ENCODE peak calls at places on chromosomes 1 and 21, in five cellular contexts. One of them, this sample, is unnamed.

GRCh38 chr1:147515046-147515869 is 26.0 kb upstream of the BCL9 start:
- DNase-seq in GM20000: no peak
- DNase-seq in cardiac fibroblast: peak
- DNase-seq in CD4-positive, alpha-beta T cell: no peak
- DNase-seq in lung: peak
- DNase-seq in this sample: peak

GRCh38 chr1:143665606-143666005 is 306.2 kb downstream of the FAM72C start:
- DNase-seq in GM20000: no peak
- DNase-seq in cardiac fibroblast: no peak
- DNase-seq in CD4-positive, alpha-beta T cell: no peak
- DNase-seq in lung: no peak
- DNase-seq in this sample: no peak

GRCh38 chr21:36656138-36656537 is 42.8 kb upstream of the SIM2 start:
- DNase-seq in GM20000: no peak
- DNase-seq in cardiac fibroblast: no peak
- DNase-seq in CD4-positive, alpha-beta T cell: no peak
- DNase-seq in lung: peak
- DNase-seq in this sample: no peak

GRCh38 chr21:29230541-29231275 is 68.0 kb upstream of the BACH1 start:
- DNase-seq in GM20000: no peak
- DNase-seq in cardiac fibroblast: peak
- DNase-seq in CD4-positive, alpha-beta T cell: no peak
- DNase-seq in lung: no peak
- DNase-seq in this sample: no peak

GRCh38 chr1:209484429-209484828 is 99.1 kb upstream of the CAMK1G start:
- DNase-seq in GM20000: no peak
- DNase-seq in cardiac fibroblast: no peak
- DNase-seq in CD4-positive, alpha-beta T cell: no peak
- DNase-seq in lung: no peak
- DNase-seq in this sample: no peak

GRCh38 chr1:209326876-209327275 is 256.6 kb upstream of the CAMK1G start:
- DNase-seq in GM20000: no peak
- DNase-seq in cardiac fibroblast: no peak
- DNase-seq in CD4-positive, alpha-beta T cell: no peak
- DNase-seq in lung: no peak
- DNase-seq in this sample: no peak

GRCh38 chr1:53288247-53289049 is 39.4 kb downstream of the LRP8 start:
- DNase-seq in GM20000: no peak
- DNase-seq in cardiac fibroblast: no peak
- DNase-seq in CD4-positive, alpha-beta T cell: no peak
- DNase-seq in lung: no peak
- DNase-seq in this sample: no peak

GRCh38 chr21:15293251-15293650 is 228.5 kb upstream of the NRIP1 start:
- DNase-seq in GM20000: no peak
- DNase-seq in cardiac fibroblast: peak
- DNase-seq in CD4-positive, alpha-beta T cell: no peak
- DNase-seq in lung: no peak
- DNase-seq in this sample: no peak

GRCh38 chr1:1923681-1924000 is 4.6 kb upstream of the TMEM52 start:
- DNase-seq in GM20000: no peak
- DNase-seq in cardiac fibroblast: no peak
- DNase-seq in CD4-positive, alpha-beta T cell: no peak
- DNase-seq in lung: no peak
- DNase-seq in this sample: no peak

GRCh38 chr1:62487956-62488355 is 51.1 kb downstream of the USP1 start:
- DNase-seq in GM20000: no peak
- DNase-seq in cardiac fibroblast: no peak
- DNase-seq in CD4-positive, alpha-beta T cell: no peak
- DNase-seq in lung: no peak
- DNase-seq in this sample: no peak

GRCh38 chr1:1069061-1069710 is 4.9 kb downstream of the RNF223 start:
- DNase-seq in GM20000: peak
- DNase-seq in cardiac fibroblast: peak
- DNase-seq in CD4-positive, alpha-beta T cell: peak
- DNase-seq in lung: peak
- DNase-seq in this sample: peak

GRCh38 chr1:158972841-158973240 is 36.9 kb upstream of the IFI16 start:
- DNase-seq in GM20000: no peak
- DNase-seq in cardiac fibroblast: peak
- DNase-seq in CD4-positive, alpha-beta T cell: no peak
- DNase-seq in lung: no peak
- DNase-seq in this sample: peak

GRCh38 chr1:244102051-244102450 is 51.0 kb downstream of the ZBTB18 start:
- DNase-seq in GM20000: no peak
- DNase-seq in cardiac fibroblast: no peak
- DNase-seq in CD4-positive, alpha-beta T cell: no peak
- DNase-seq in lung: no peak
- DNase-seq in this sample: no peak

GRCh38 chr1:18703041-18703621 is 72.5 kb downstream of the PAX7 start:
- DNase-seq in GM20000: no peak
- DNase-seq in cardiac fibroblast: no peak
- DNase-seq in CD4-positive, alpha-beta T cell: no peak
- DNase-seq in lung: no peak
- DNase-seq in this sample: no peak

GRCh38 chr21:42524341-42525227 is 10.9 kb downstream of the SLC37A1 start:
- DNase-seq in GM20000: peak
- DNase-seq in cardiac fibroblast: peak
- DNase-seq in CD4-positive, alpha-beta T cell: peak
- DNase-seq in lung: peak
- DNase-seq in this sample: peak

GRCh38 chr21:31316488-31317169 is 27.4 kb downstream of the TIAM1 start:
- DNase-seq in GM20000: no peak
- DNase-seq in cardiac fibroblast: peak
- DNase-seq in CD4-positive, alpha-beta T cell: no peak
- DNase-seq in lung: no peak
- DNase-seq in this sample: no peak

GRCh38 chr1:229769006-229769405 is 143.0 kb downstream of the URB2 start:
- DNase-seq in GM20000: no peak
- DNase-seq in cardiac fibroblast: no peak
- DNase-seq in CD4-positive, alpha-beta T cell: no peak
- DNase-seq in lung: no peak
- DNase-seq in this sample: no peak

GRCh38 chr1:188778578-188778977 is 1699.1 kb downstream of the BRINP3 start:
- DNase-seq in GM20000: no peak
- DNase-seq in cardiac fibroblast: no peak
- DNase-seq in CD4-positive, alpha-beta T cell: no peak
- DNase-seq in lung: no peak
- DNase-seq in this sample: no peak

GRCh38 chr21:39037807-39038405 is 145.3 kb downstream of the PSMG1 start:
- DNase-seq in GM20000: no peak
- DNase-seq in cardiac fibroblast: no peak
- DNase-seq in CD4-positive, alpha-beta T cell: no peak
- DNase-seq in lung: no peak
- DNase-seq in this sample: peak

DNA sequence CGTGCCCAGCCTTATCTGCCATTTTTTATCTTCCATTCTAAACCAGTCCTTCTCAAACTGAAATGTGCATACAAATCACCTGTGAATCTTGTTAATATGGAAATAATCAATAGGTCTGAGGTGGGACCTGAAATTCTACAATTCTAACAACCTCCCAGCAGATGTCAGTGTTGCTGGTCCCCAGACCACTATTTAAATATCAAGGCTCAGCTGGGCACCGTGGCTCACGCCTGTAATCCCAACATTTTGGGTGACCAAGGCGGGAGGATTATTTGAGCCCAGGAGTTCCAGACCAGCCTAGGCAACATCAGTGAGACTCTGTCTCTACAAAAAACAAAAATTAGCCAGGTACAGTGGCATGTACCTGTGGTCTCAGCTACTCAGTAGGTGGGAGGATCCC is 4.1 kb downstream of the UQCRHL start:
- DNase-seq in GM20000: peak
- DNase-seq in cardiac fibroblast: no peak
- DNase-seq in CD4-positive, alpha-beta T cell: no peak
- DNase-seq in lung: no peak
- DNase-seq in this sample: peak
- TF ChIP-seq CTCF in GM20000: no peak
- TF ChIP-seq CTCF in cardiac fibroblast: peak
- TF ChIP-seq CTCF in CD4-positive, alpha-beta T cell: peak
- TF ChIP-seq CTCF in lung: no peak
- TF ChIP-seq CTCF in this sample: peak

DNA sequence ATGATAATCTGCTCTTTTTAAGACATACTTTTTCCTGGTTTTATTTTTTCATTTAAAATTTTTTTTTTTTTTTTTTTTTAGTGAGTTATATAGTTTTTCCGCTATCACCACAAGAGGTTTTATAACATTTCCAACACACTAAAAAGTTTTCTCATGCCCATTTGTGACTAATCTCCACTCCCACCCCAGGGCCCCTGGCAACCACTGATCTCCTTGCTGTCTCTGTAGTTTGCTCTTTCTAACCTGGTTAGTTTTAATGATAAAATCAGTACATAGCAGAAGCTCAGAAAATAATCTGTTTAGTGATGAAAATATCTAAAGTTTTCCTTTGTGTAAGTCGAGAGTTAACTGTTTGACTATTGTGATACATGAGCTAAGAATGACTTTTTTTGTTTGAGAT is 41.8 kb downstream of the IARS2 start:
- DNase-seq in GM20000: no peak
- DNase-seq in cardiac fibroblast: no peak
- DNase-seq in CD4-positive, alpha-beta T cell: no peak
- DNase-seq in lung: no peak
- DNase-seq in this sample: peak
- TF ChIP-seq CTCF in GM20000: no peak
- TF ChIP-seq CTCF in cardiac fibroblast: no peak
- TF ChIP-seq CTCF in CD4-positive, alpha-beta T cell: no peak
- TF ChIP-seq CTCF in lung: no peak
- TF ChIP-seq CTCF in this sample: no peak

DNA sequence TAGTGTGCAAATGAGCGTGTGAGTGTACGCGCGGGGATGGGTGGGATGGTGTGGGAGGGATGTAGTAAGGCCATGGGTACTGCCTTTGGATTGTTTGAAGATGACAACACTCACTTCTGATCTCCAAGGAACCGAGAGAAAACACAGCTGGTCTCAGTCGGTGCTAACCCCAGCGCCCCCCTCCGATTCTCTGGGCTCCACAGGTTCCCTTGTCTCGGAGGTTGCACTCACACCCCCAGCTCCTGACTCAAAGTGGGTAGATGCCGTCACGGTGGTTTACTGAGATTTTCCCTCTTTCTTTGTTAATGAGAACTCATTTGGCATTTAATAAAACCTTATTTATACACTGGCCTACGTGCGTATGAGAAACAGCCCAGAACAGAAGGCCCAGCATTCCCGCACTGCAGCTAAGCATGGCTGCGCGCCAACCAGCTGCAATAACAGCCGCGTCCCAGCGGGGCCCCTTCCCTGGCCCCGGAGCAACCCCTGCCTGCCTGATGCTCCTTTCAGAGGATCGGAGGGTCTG is 25.8 kb downstream of the ABCA4 start:
- DNase-seq in GM20000: no peak
- DNase-seq in cardiac fibroblast: peak
- DNase-seq in CD4-positive, alpha-beta T cell: no peak
- DNase-seq in lung: no peak
- DNase-seq in this sample: no peak
- TF ChIP-seq CTCF in GM20000: no peak
- TF ChIP-seq CTCF in cardiac fibroblast: no peak
- TF ChIP-seq CTCF in CD4-positive, alpha-beta T cell: no peak
- TF ChIP-seq CTCF in lung: no peak
- TF ChIP-seq CTCF in this sample: no peak

DNA sequence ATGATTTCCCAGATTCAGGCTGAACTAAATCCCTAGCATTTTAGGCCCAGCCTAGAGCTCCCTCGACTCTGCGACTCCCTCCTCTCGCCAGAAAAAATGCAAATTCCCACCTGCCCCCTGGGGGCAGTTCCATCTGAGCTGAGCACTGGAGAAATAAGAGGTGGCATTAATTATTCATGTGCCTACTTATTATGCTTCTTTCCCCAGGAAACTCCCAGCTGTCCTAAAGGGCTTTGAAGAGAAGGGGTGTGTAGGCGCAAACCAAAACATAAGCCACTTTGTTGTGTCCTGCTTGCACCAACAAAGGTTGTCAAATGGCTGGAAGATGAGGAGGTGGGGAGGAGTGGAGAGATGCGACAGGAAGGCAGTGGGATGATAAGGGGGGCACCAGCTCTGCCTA is 41.4 kb upstream of the GOLT1A start:
- DNase-seq in GM20000: no peak
- DNase-seq in cardiac fibroblast: no peak
- DNase-seq in CD4-positive, alpha-beta T cell: no peak
- DNase-seq in lung: no peak
- DNase-seq in this sample: no peak
- TF ChIP-seq CTCF in GM20000: no peak
- TF ChIP-seq CTCF in cardiac fibroblast: no peak
- TF ChIP-seq CTCF in CD4-positive, alpha-beta T cell: no peak
- TF ChIP-seq CTCF in lung: no peak
- TF ChIP-seq CTCF in this sample: no peak

GRCh38 chr1:86419277-86419903 is 4.6 kb upstream of the CLCA2 start:
- DNase-seq in GM20000: peak
- DNase-seq in cardiac fibroblast: peak
- DNase-seq in CD4-positive, alpha-beta T cell: peak
- DNase-seq in lung: peak
- DNase-seq in this sample: peak
- TF ChIP-seq CTCF in GM20000: peak
- TF ChIP-seq CTCF in cardiac fibroblast: peak
- TF ChIP-seq CTCF in CD4-positive, alpha-beta T cell: peak
- TF ChIP-seq CTCF in lung: peak
- TF ChIP-seq CTCF in this sample: peak

DNA sequence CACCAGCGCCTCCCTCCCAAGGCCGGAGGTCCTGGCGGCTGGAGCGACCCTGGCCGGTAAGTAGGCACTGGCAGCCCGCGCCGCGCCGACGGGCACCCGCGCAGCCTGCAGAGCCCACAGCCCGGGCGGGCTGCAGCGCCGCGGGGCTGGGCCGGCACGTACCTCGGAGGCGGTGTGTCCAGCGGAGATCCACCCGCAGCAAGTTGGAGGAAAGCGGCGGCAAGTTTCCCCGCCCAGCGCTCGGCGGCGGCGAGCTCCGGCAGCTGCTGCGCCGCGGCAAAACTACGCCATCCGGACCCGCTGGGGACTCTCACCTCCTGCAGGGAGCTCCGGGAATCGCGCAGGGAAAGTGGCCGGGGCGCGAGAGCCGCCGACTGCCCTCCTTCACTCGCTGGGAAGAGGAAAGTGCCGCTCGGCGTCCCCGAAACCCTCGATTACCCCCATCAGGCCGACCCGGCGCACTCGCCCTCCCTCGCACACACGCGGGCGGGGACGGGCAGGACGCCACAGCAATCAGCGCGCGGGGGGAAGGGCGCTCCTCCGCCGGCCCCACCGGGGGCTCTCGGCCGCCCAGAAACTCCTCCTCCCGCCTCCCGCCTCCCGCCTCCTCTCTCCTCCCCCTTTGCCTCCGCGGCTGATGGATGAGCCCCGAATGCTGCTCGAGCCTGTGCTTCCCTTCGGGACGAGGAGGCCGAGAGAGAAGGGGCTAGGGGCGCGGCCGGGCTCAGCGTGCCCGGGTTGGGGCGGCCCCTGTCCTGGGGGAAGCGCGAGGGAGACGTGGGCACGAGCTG is at the start of gene TGFBR3:
- DNase-seq in GM20000: peak
- DNase-seq in cardiac fibroblast: peak
- DNase-seq in CD4-positive, alpha-beta T cell: peak
- DNase-seq in lung: peak
- DNase-seq in this sample: peak
- TF ChIP-seq CTCF in GM20000: no peak
- TF ChIP-seq CTCF in cardiac fibroblast: peak
- TF ChIP-seq CTCF in CD4-positive, alpha-beta T cell: peak
- TF ChIP-seq CTCF in lung: no peak
- TF ChIP-seq CTCF in this sample: no peak